ENCODE peak calls at places on chromosomes 12 and 14, in six cellular contexts. J is HepG2, S is HCT116, A is SK-N-SH, X is fibroblast of lung, M is trophoblast cell. I is an unnamed sample.
A peak's percentile ranks its signal among the peaks of the same experiment; 100 is the strongest.

GRCh38 chr14:30283822-30284446 is 275.0 kb upstream of the G2E3 start:
- DNase-seq in J (peak; percentile 37), S (peak; percentile 19), A (peak; percentile 7), X (peak; percentile 68), M (peak; percentile 36), I (peak; percentile 86)

GRCh38 chr14:106013879-106014376 is 487.5 kb downstream of the TMEM121 start:
- DNase-seq in J (no peak), S (no peak), A (no peak), X (no peak), M (no peak), I (no peak)

GRCh38 chr12:67692966-67693365 is 44.4 kb downstream of the DYRK2 start:
- DNase-seq in J (no peak), S (no peak), A (no peak), X (no peak), M (no peak), I (no peak)

GRCh38 chr12:97837401-97837800 is 374.8 kb downstream of the RMST start:
- DNase-seq in J (no peak), S (no peak), A (no peak), X (peak; percentile 43), M (peak; percentile 1), I (no peak)

GRCh38 chr12:124613151-124613585 is 45.8 kb upstream of the NCOR2 start:
- DNase-seq in J (no peak), S (no peak), A (no peak), X (peak; percentile 73), M (no peak), I (no peak)

GRCh38 chr14:103372552-103373304 is 12.5 kb upstream of the MARK3 start:
- DNase-seq in J (peak; percentile 48), S (peak; percentile 72), A (no peak), X (peak; percentile 89), M (peak; percentile 31), I (peak; percentile 24)

GRCh38 chr14:55097894-55098560 is 31.0 kb upstream of the LGALS3 start:
- DNase-seq in J (no peak), S (no peak), A (no peak), X (no peak), M (no peak), I (no peak)

GRCh38 chr12:61993734-61994345 is 266.4 kb upstream of the USP15 start:
- DNase-seq in J (peak; percentile 14), S (peak; percentile 48), A (no peak), X (peak; percentile 25), M (peak; percentile 1), I (peak; percentile 77)

GRCh38 chr12:93766802-93767523 is 89.8 kb downstream of the CRADD start:
- DNase-seq in J (no peak), S (no peak), A (peak; percentile 41), X (peak; percentile 92), M (peak; percentile 20), I (peak; percentile 52)

GRCh38 chr12:92074889-92075288 is 70.8 kb downstream of the BTG1 start:
- DNase-seq in J (no peak), S (no peak), A (no peak), X (no peak), M (no peak), I (no peak)

GRCh38 chr12:92077530-92077929 is 68.1 kb downstream of the BTG1 start:
- DNase-seq in J (no peak), S (no peak), A (no peak), X (no peak), M (no peak), I (no peak)

GRCh38 chr12:92078167-92079053 is 67.2 kb downstream of the BTG1 start:
- DNase-seq in J (no peak), S (peak; percentile 12), A (no peak), X (peak; percentile 99), M (no peak), I (no peak)

GRCh38 chr12:92075425-92075891 is 70.2 kb downstream of the BTG1 start:
- DNase-seq in J (no peak), S (no peak), A (no peak), X (peak; percentile 77), M (peak; percentile 61), I (no peak)

GRCh38 chr12:92076106-92076505 is 69.5 kb downstream of the BTG1 start:
- DNase-seq in J (no peak), S (no peak), A (no peak), X (no peak), M (no peak), I (no peak)
- H3K27ac ChIP-seq in J (no peak overlapping the region), S (no peak overlapping the region), A (peak overlapping the region; percentile 65), X (no peak overlapping the region), M (peak overlapping the region; percentile 36), I (no peak overlapping the region)

GRCh38 chr14:32509632-32510187 is 180.6 kb downstream of the AKAP6 start:
- DNase-seq in J (peak; percentile 50), S (no peak), A (no peak), X (peak; percentile 95), M (peak; percentile 6), I (no peak)
- H3K79me2 ChIP-seq in J (no peaks in the 10 kb centered on the region), S (no peaks in the 10 kb centered on the region), A (peaks cover 41% of the 10 kb centered on the region), X (no peaks in the 10 kb centered on the region), M (no peaks in the 10 kb centered on the region), I (no peaks in the 10 kb centered on the region)

DNA sequence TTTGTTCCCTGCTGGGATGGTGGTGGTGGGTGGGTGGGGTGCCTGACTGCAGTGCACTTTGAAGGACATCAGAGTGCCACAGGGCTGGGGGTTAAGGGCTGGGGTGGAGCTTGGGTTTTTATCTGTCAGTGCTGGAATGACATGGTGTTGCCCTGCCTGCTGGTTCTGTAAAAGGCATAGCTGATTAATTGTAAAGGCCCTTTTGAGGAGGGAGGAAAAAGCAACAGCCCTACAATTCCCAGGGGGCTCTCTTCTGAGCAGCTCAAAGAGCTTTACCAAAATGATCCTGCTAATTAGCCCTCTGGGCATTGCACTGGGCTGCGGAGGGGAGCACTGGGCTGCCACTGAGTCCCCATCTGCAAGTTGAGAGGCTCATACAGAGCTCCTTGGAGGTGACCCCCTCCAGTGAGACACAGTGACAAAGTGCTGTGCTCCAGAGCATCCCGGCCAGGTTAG is 21.2 kb downstream of the PLEKHG3 start:
- DNase-seq in J (no peak), S (no peak), A (no peak), X (no peak), M (no peak), I (no peak)
- H3K27ac ChIP-seq in J (no peak overlapping the region), S (peak overlapping the region; percentile 30), A (no peak overlapping the region), X (no peak overlapping the region), M (peak overlapping the region; percentile 40), I (no peak overlapping the region)

DNA sequence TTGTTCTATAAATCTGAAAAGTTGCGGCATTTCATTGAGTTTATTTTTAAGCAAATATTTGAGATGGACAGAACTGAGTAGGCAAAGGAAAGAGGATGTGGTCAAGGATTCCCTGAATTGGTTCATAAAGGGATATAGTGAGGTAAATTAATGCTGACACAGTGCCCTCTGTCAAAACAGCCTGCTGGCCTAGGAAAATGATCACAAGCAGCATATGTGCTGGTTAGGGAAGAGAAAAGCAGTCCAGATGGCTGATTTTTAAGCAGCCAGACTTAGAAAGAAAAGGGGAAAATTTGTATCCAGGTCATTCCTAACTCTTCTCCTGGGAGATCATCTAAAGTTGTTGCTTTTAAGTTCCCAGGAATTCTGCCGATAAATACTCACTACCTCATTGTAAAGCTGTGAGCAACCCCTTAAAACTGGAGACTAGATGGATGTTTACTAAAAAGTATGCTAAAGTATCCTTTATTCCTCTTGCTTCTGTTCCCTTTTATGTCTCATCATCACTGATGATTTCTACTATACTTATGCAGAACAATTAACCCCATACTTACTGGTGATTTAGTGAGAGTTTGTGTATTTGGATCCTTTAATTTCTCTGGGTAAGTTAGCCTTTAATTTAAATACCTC is 46.4 kb upstream of the CNOT2 start:
- DNase-seq in J (no peak), S (no peak), A (peak; percentile 2), X (peak; percentile 52), M (no peak), I (no peak)
- H3K79me2 ChIP-seq in J (no peaks in the 10 kb centered on the region), S (no peaks in the 10 kb centered on the region), A (no peaks in the 10 kb centered on the region), X (no peaks in the 10 kb centered on the region), M (no peaks in the 10 kb centered on the region), I (no peaks in the 10 kb centered on the region)

DNA sequence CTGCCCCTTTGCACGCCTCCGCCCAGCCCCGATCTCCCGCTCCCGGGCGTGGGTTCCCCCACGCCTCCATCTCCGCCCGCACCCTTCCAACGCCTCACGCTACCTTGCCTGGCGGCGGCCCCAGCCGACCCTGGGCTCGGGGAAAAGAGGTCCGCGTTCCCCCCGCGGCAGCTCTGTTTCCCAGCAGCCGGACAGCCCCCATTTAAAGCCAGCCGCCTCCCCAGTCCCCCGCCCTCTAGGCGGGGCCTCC is at the start of gene PRIMA1:
- DNase-seq in J (no peak), S (no peak), A (no peak), X (no peak), M (no peak), I (no peak)
- H3K27ac ChIP-seq in J (no peak within 1 kb of the TSS), S (peak within 1 kb of the TSS; percentile 44), A (peak within 1 kb of the TSS; percentile 91), X (no peak within 1 kb of the TSS), M (no peak within 1 kb of the TSS), I (peak within 1 kb of the TSS; percentile 59)

GRCh38 chr12:34394211-34395055 is 372.1 kb downstream of the ALG10 start:
- DNase-seq in J (no peak), S (no peak), A (peak; percentile 9), X (no peak), M (no peak), I (no peak)
- H3K79me2 ChIP-seq in J (no peaks in the 10 kb centered on the region), S (no peaks in the 10 kb centered on the region), A (no peaks in the 10 kb centered on the region), X (no peaks in the 10 kb centered on the region), M (no peaks in the 10 kb centered on the region), I (no peaks in the 10 kb centered on the region)

DNA sequence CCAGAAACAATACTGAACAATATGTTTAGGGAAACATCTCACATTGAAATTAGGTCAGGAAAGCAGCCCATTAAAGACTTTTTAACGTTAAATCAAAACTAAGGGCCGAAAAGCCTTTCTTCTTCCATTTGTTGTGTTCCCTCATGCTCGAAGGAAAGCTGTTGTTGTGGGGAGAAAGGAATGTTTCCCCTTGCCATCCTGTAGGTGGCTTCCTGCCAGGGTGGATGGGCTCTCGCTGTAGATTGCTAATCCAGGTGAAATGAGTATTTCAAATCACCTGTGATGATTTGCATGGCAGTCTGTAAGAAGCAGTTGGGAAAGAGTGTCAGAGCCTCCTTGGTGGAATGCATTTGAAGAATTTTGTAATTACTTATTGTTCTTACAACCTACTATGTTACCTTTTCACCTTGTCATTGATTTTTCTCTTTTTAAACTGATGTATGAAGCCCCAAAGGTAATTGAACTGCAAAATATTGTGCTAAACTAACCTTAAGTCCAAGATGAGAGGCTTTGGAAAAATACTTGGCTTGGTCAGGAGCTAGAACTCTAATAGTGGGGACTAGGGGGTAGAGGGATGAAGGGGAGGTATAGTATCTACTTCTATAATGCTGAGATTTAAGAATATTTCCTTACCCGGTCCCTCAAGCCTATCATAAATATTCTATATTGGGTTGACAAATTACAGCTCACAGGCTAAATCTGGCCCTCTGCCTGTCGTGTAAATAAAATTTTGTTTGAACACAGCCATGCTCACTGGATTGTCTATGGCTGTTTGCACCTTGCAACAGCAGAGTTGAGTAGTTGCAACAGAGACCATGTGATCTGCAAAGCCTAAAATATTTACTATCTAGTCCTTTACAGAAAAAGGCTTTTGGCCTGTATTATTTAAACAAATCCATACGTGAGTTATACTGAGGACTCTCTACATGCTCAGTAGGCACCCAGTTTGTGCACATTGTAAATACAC is 7.7 kb upstream of the DCP1B start:
- DNase-seq in J (peak; percentile 73), S (no peak), A (no peak), X (no peak), M (no peak), I (peak; percentile 63)
- H3K27ac ChIP-seq in J (no peak overlapping the region), S (no peak overlapping the region), A (peak overlapping the region; percentile 93), X (no peak overlapping the region), M (no peak overlapping the region), I (peak overlapping the region; percentile 26)